ENCODE peak calls at places on chromosomes 2 and 18, in seven cellular contexts. K is tibial artery, P is GM12865, J is fibroblast of the aortic adventitia, L is cardiac muscle cell, S is heart left ventricle, A is foreskin fibroblast. X is an unnamed sample.

GRCh38 chr2:70010222-70011111 is 49.0 kb upstream of the ASPRV1 start:
- DNase-seq in P (peak), S (no peak), J (peak), L (no peak), A (no peak), K (no peak), X (no peak)

GRCh38 chr2:178101321-178102079 is 10.7 kb upstream of the RBM45 start:
- DNase-seq in P (no peak), S (no peak), K (no peak), L (no peak), J (no peak), A (peak), X (peak)

GRCh38 chr18:77178559-77178958 is 46.0 kb upstream of the MBP start:
- DNase-seq in S (no peak), A (no peak), J (peak), L (no peak), P (no peak), K (peak), X (peak)

GRCh38 chr2:150459281-150459680 is 28.2 kb downstream of the RND3 start:
- DNase-seq in L (no peak), P (no peak), S (no peak), A (no peak), J (peak), K (no peak), X (peak)

GRCh38 chr2:163659224-163659623 is 76.6 kb downstream of the FIGN start:
- DNase-seq in K (no peak), J (no peak), P (no peak), L (no peak), A (peak), S (no peak), X (no peak)

GRCh38 chr18:23356915-23357421 is 96.1 kb upstream of the RIOK3 start:
- DNase-seq in A (no peak), K (no peak), P (no peak), L (no peak), J (peak), S (no peak), X (peak)

GRCh38 chr2:33791625-33792024 is 192.5 kb upstream of the FAM98A start:
- DNase-seq in K (no peak), J (peak), L (no peak), P (no peak), S (no peak), A (peak), X (peak)

GRCh38 chr2:224412064-224412921 is 10.4 kb upstream of the FAM124B start:
- DNase-seq in A (peak), J (peak), K (no peak), S (no peak), L (no peak), P (no peak), X (peak)

GRCh38 chr2:119548516-119549120 is 4.4 kb downstream of the CFAP221 start:
- DNase-seq in S (no peak), L (no peak), P (no peak), A (no peak), J (no peak), K (no peak), X (no peak)

GRCh38 chr18:77632738-77633137 is 383.1 kb downstream of the GALR1 start:
- DNase-seq in S (no peak), J (no peak), P (no peak), K (no peak), L (no peak), A (no peak), X (no peak)

GRCh38 chr2:36967236-36967876 is 1.0 kb upstream of the STRN start:
- DNase-seq in P (peak), A (no peak), L (peak), S (no peak), J (no peak), K (no peak), X (no peak)

GRCh38 chr2:236828002-236828401 is 257.7 kb upstream of the COPS8 start:
- DNase-seq in A (no peak), P (no peak), S (peak), J (peak), L (no peak), K (no peak), X (no peak)

GRCh38 chr2:218357194-218358177 is 829 bp downstream of the CATIP start:
- DNase-seq in P (no peak), J (no peak), A (no peak), K (no peak), L (no peak), S (no peak), X (peak)

GRCh38 chr2:128727914-128728313 is 409.2 kb upstream of the HS6ST1 start:
- DNase-seq in S (no peak), L (no peak), J (peak), K (peak), P (peak), A (peak), X (peak)

GRCh38 chr2:182767578-182767977 is 51.5 kb downstream of the DNAJC10 start:
- DNase-seq in P (peak), J (peak), A (no peak), S (no peak), K (no peak), L (peak), X (peak)

GRCh38 chr2:6772366-6772710 is 93.4 kb downstream of the CMPK2 start:
- DNase-seq in A (no peak), P (peak), K (no peak), J (no peak), L (no peak), S (peak), X (no peak)

GRCh38 chr2:159188449-159188848 is 98.1 kb downstream of the WDSUB1 start:
- DNase-seq in J (no peak), L (no peak), A (no peak), S (peak), P (no peak), K (no peak), X (no peak)

GRCh38 chr2:54588244-54588899 is 132.2 kb downstream of the SPTBN1 start:
- DNase-seq in A (no peak), S (no peak), K (no peak), L (no peak), J (no peak), P (peak), X (no peak)

GRCh38 chr2:218893349-218894167 is 12.9 kb downstream of the WNT10A start:
- DNase-seq in L (no peak), A (no peak), P (no peak), K (no peak), S (no peak), J (no peak), X (no peak)

GRCh38 chr2:119645173-119645846 is 33.7 kb upstream of the TMEM177 start:
- DNase-seq in J (peak), P (no peak), K (no peak), L (no peak), S (no peak), A (no peak), X (peak)

GRCh38 chr2:237687666-237688065 is 60.3 kb downstream of the LRRFIP1 start:
- DNase-seq in S (peak), L (no peak), K (peak), P (peak), J (peak), A (peak), X (peak)

GRCh38 chr18:79952457-79952995 is 1.1 kb upstream of the SLC66A2 start:
- DNase-seq in A (no peak), P (no peak), S (no peak), J (no peak), L (no peak), K (no peak), X (no peak)

GRCh38 chr2:29033172-29033571 is 41.2 kb downstream of the PCARE start:
- DNase-seq in L (no peak), A (no peak), K (no peak), S (no peak), P (no peak), J (peak), X (peak)

GRCh38 chr2:217975626-217976025 is 27.2 kb downstream of the TNS1 start:
- DNase-seq in S (no peak), P (no peak), J (peak), A (no peak), L (no peak), K (peak), X (no peak)

GRCh38 chr18:7812431-7813063 is 245.4 kb downstream of the PTPRM start:
- DNase-seq in S (no peak), K (no peak), L (peak), P (no peak), A (peak), J (peak), X (peak)

GRCh38 chr2:5560981-5561380 is 131.2 kb upstream of the SOX11 start:
- DNase-seq in K (peak), L (no peak), S (no peak), P (no peak), J (no peak), A (no peak), X (peak)

GRCh38 chr2:207253946-207254345 is 88.2 kb upstream of the KLF7 start:
- DNase-seq in K (no peak), P (no peak), L (no peak), A (peak), S (no peak), J (peak), X (peak)

GRCh38 chr2:106990307-106990706 is 104.3 kb upstream of the ST6GAL2 start:
- DNase-seq in K (no peak), L (no peak), A (peak), S (no peak), J (peak), P (no peak), X (peak)

GRCh38 chr18:27921904-27922541 is 254.9 kb downstream of the CDH2 start:
- DNase-seq in L (peak), A (peak), J (peak), P (no peak), S (no peak), K (no peak), X (peak)

GRCh38 chr2:10404324-10405143 is 43.6 kb downstream of the ODC1 start:
- DNase-seq in J (peak), K (no peak), A (no peak), L (no peak), S (peak), P (no peak), X (no peak)

GRCh38 chr2:195535911-195536522 is 121.0 kb upstream of the SLC39A10 start:
- DNase-seq in J (no peak), A (no peak), P (peak), L (no peak), K (peak), S (no peak), X (no peak)

GRCh38 chr2:7660816-7661215 is 743.6 kb downstream of the RNF144A start:
- DNase-seq in A (no peak), K (no peak), J (no peak), P (no peak), L (no peak), S (no peak), X (no peak)

GRCh38 chr2:85998071-85998991 is 107.4 kb downstream of the POLR1A start:
- DNase-seq in K (peak), S (peak), A (peak), J (peak), P (no peak), L (peak), X (peak)

GRCh38 chr2:135744761-135745314 is 3.2 kb downstream of the UBXN4 start:
- DNase-seq in K (no peak), S (no peak), L (peak), P (peak), A (peak), J (no peak), X (peak)

GRCh38 chr18:31301201-31301655 is 16.7 kb upstream of the DSG1 start:
- DNase-seq in A (no peak), P (no peak), S (no peak), J (no peak), L (no peak), K (no peak), X (no peak)

GRCh38 chr2:208252766-208253492 is 1.9 kb downstream of the IDH1 start:
- DNase-seq in A (no peak), K (no peak), L (no peak), P (no peak), J (peak), S (no peak), X (no peak)

GRCh38 chr2:216113572-216113971 is 4.4 kb downstream of the XRCC5 start:
- DNase-seq in S (no peak), J (no peak), L (no peak), K (no peak), A (no peak), P (peak), X (no peak)

GRCh38 chr2:37149626-37150322 is 7.0 kb downstream of the EIF2AK2 start:
- DNase-seq in P (no peak), K (no peak), L (no peak), J (no peak), A (no peak), S (no peak), X (peak)

GRCh38 chr2:239700946-239701345 is 300.1 kb upstream of the HDAC4 start:
- DNase-seq in P (no peak), L (no peak), A (no peak), K (no peak), S (no peak), J (no peak), X (no peak)

DNA sequence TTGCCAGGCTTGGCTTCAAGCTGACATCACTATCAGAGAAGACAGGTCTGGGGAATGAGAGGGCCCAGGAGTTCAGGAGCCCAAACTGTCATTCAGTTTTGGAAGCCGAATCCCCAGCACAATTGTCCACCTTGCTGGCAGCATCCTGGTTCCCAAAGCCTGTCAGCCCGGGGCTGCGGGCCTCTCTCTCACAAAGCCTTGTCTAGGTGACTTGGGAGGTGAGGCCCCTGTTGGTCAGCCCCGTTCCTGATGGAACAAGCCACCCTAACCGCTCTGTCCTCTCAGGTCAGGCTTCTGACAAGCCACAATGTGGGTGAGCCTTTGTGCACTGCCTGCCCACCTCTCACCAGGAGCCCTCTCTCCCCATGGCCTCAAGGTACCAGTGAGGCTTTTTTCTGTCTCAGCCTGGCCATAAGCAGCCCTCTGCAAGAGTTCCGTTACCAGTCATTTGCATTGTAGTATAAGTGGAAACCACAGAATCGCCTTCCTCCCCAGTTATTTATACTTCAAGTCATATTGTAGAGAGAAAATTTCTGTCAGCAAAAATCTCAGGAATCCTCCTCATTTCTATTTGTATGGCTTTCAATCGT is 100.6 kb downstream of the MSH2 start:
- DNase-seq in K (no peak), S (no peak), J (no peak), A (no peak), L (no peak), P (peak), X (no peak)
- H3K4me3 ChIP-seq in K (no peak), S (no peak), J (no peak), A (no peak), L (no peak), P (no peak), X (no peak)

DNA sequence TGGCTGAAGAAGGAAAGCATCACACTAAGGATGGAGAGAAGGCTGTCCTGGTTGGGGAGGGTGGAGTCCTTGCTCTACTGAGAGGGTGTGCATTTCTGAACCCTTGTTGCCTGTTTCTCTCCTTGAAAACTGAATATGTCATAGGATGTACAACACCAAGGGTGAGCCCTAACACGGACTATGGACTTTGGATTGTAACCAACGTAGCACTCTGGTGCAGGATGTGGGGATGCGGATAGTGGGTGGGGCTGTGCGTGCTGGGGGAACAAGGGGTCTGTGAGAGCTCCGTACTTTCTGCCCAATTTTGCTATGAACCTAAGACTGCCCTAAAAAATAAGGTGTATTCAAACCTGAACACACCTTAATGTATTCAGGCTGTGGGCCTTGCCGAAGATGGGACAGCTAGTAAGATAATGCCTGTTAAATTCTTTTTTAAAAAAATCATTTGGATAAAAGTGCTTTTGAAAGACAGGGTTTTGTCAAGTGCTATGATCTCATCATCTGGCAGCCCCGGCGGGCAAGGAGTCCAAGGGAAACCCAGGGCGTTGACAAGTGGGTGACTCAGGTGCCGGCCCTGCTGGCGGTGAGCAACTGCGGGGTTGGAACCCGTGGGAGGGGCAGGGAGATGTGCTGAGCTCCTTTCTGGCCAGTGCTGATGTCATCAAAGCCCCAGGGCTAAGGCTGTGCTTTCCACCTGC is 54.0 kb downstream of the GATA6 start:
- DNase-seq in A (peak), L (no peak), K (peak), P (no peak), J (peak), S (peak), X (peak)
- TF ChIP-seq CTCF in A (no peak), L (no peak), K (no peak), P (no peak), J (no peak), S (no peak), X (no peak)

DNA sequence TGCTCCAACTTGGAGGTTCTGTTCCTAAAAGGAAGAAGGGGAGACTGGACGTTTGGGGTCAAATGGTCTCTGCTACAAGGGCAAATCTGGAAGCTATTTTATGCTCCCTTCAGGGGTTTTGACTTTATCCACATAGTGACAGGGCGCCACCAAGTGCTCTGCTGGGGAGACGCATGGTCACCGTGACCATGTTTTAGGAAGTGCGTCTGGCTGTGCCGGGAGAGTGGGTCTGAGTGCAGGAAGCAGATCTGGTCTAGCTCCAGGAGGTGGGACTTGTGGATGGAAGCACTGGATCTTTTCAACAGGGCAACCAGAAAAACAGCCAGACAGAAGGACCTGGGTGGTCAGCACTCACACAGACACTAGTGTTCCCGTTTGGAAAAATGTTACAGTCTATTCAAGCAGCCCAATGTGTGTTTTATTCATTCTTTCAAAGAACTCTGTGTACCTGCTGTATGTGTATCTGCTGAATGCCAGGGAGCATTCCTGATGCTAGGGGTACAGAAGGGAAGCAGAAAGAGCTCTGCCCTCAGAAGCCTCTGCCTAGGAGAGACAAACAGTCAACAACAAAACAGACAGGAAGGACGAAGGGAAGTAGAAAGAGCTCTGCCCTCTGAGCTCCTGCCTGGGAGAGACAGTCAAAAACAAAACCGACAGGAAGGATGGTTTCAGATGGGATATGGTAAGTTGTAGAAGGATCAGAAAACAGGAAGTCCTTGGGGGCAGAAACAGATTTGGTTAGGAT is 14.3 kb downstream of the IMPA2 start:
- DNase-seq in J (peak), P (peak), S (peak), L (peak), A (peak), K (peak), X (peak)
- H3K4me3 ChIP-seq in J (no peak), P (no peak), S (no peak), L (no peak), A (no peak), K (no peak), X (no peak)

GRCh38 chr2:166628478-166629136 is 134.6 kb upstream of the SCN7A start:
- DNase-seq in A (no peak), L (no peak), S (no peak), P (no peak), K (no peak), J (no peak), X (no peak)
- TF ChIP-seq CTCF in A (no peak), L (no peak), S (no peak), P (no peak), K (no peak), J (no peak), X (no peak)

GRCh38 chr2:230828272-230828961 is 36.3 kb upstream of the ITM2C start:
- DNase-seq in P (peak), S (peak), L (no peak), K (no peak), A (no peak), J (no peak), X (no peak)
- H3K4me3 ChIP-seq in P (peak), S (peak), L (no peak), K (peak), A (no peak), J (peak), X (peak)

GRCh38 chr2:148645135-148645924 is 779 bp downstream of the EPC2 start:
- DNase-seq in A (peak), L (peak), K (peak), S (peak), J (peak), P (peak), X (peak)
- TF ChIP-seq CTCF in A (peak), L (peak), K (peak), S (peak), J (peak), P (peak), X (peak)

X was measured in choroid plexus epithelial cell.